ENCODE peak calls at places on chromosomes 13 and 19, in nine cellular contexts. J is progenitor cell of endocrine pancreas; M is bronchial epithelial cell; F is astrocyte of the cerebellum; K is pancreas; T is CD4-positive, alpha-beta T cell; Q is psoas muscle; B is ascending aorta; X is foreskin fibroblast. P is an unnamed sample.
A peak's percentile ranks its signal among the peaks of the same experiment; 100 is the strongest.

GRCh38 chr19:47839913-47840312 is 18.2 kb downstream of the CRX start:
- DNase-seq in J (no peak), M (no peak), F (no peak), K (no peak), T (no peak), Q (no peak), B (no peak), X (no peak), P (no peak)

GRCh38 chr13:113049521-113049941 is 56.1 kb upstream of the F7 start:
- DNase-seq in J (no peak), M (no peak), F (no peak), K (no peak), T (no peak), Q (peak; percentile 35), B (no peak), X (no peak), P (no peak)

GRCh38 chr19:10919352-10920287 is 8.8 kb downstream of the YIPF2 start:
- DNase-seq in J (no peak), M (no peak), F (no peak), K (peak; percentile 66), T (no peak), Q (no peak), B (no peak), X (no peak), P (no peak)

GRCh38 chr13:21399741-21400140 is 59.4 kb downstream of the ZDHHC20 start:
- DNase-seq in J (no peak), M (no peak), F (no peak), K (no peak), T (no peak), Q (no peak), B (no peak), X (no peak), P (no peak)

GRCh38 chr19:14089662-14090508 is 666 bp downstream of the SAMD1 start:
- DNase-seq in J (peak; percentile 45), M (no peak), F (no peak), K (peak; percentile 45), T (no peak), Q (peak; percentile 74), B (peak; percentile 77), X (peak; percentile 66), P (no peak)

GRCh38 chr19:34432797-34433196 is 4.6 kb downstream of the UBA2 start:
- DNase-seq in J (no peak), M (no peak), F (no peak), K (no peak), T (no peak), Q (no peak), B (peak; percentile 85), X (no peak), P (no peak)

GRCh38 chr19:49489601-49490167 is 2.3 kb downstream of the RPL13A start:
- DNase-seq in J (no peak), M (no peak), F (no peak), K (no peak), T (no peak), Q (no peak), B (no peak), X (no peak), P (no peak)

GRCh38 chr19:51783373-51783772 is 11.6 kb upstream of the FPR3 start:
- DNase-seq in J (no peak), M (peak; percentile 40), F (no peak), K (no peak), T (no peak), Q (no peak), B (no peak), X (no peak), P (no peak)

GRCh38 chr19:8396563-8397203 is 6.5 kb downstream of the RAB11B start:
- DNase-seq in J (no peak), M (peak; percentile 38), F (no peak), K (peak; percentile 63), T (peak; percentile 58), Q (peak; percentile 83), B (no peak), X (peak; percentile 49), P (peak; percentile 54)

GRCh38 chr13:28489536-28489935 is 5.4 kb downstream of the FLT1 start:
- DNase-seq in J (no peak), M (no peak), F (no peak), K (no peak), T (no peak), Q (no peak), B (no peak), X (peak; percentile 73), P (no peak)

GRCh38 chr19:40598121-40598917 is 2.9 kb upstream of the LTBP4 start:
- DNase-seq in J (peak; percentile 82), M (peak; percentile 68), F (peak; percentile 72), K (peak; percentile 75), T (peak; percentile 80), Q (peak; percentile 93), B (peak; percentile 94), X (peak; percentile 79), P (peak; percentile 81)

GRCh38 chr19:6204212-6204611 is 68.7 kb downstream of the ACSBG2 start:
- DNase-seq in J (no peak), M (no peak), F (no peak), K (no peak), T (no peak), Q (peak; percentile 75), B (no peak), X (no peak), P (no peak)

GRCh38 chr13:27338816-27339215 is 68.2 kb downstream of the RASL11A start:
- DNase-seq in J (no peak), M (no peak), F (no peak), K (no peak), T (no peak), Q (no peak), B (no peak), X (no peak), P (no peak)
- TF ChIP-seq CTCF in J (peak; percentile 27), M (no peak), F (peak; percentile 48), K (no peak), T (no peak), Q (no peak), B (no peak), X (no peak), P (no peak)

GRCh38 chr19:56120371-56121179 is 520 bp downstream of the ZNF787 start:
- DNase-seq in J (peak; percentile 45), M (peak; percentile 32), F (peak; percentile 15), K (peak; percentile 91), T (peak; percentile 53), Q (peak; percentile 92), B (peak; percentile 84), X (peak; percentile 87), P (peak; percentile 46)
- TF ChIP-seq CTCF in J (peak; percentile 35), M (peak; percentile 26), F (no peak), K (no peak), T (peak; percentile 17), Q (peak; percentile 11), B (no peak), X (peak; percentile 6), P (peak; percentile 21)

GRCh38 chr13:98482476-98483444 is 94.1 kb downstream of the STK24 start:
- DNase-seq in J (no peak), M (peak; percentile 44), F (peak; percentile 42), K (peak; percentile 71), T (no peak), Q (peak; percentile 83), B (no peak), X (peak; percentile 81), P (peak; percentile 68)
- TF ChIP-seq CTCF in J (peak; percentile 12), M (peak; percentile 18), F (peak; percentile 27), K (no peak), T (no peak), Q (peak; percentile 19), B (no peak), X (no peak), P (no peak)

DNA sequence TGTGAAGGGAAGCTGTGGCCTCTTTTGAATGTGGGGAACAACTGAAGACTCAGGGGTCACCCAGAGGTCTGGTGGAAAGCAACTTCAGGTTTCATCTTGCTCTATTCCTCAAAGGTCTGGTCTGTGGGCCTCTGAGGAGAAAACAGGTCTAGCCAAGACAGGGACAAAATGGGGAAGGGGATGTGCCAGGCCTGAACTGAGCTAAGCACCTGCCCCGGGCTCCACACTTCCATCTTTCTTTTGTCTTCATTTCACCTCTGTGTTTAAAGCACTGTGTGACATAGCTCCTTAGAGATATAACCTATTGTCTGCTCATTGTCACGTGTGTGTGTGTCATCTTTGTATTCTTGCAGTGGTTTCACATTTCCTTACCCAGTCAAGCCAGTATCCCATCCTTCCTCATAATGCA is 19.9 kb upstream of the GDF15 start:
- DNase-seq in J (no peak), M (peak; percentile 64), F (no peak), K (no peak), T (no peak), Q (no peak), B (no peak), X (no peak), P (no peak)
- TF ChIP-seq CTCF in J (no peak), M (no peak), F (no peak), K (no peak), T (no peak), Q (no peak), B (no peak), X (no peak), P (no peak)

P was measured in prostate gland.